ENCODE peak calls at places on chromosomes 4 and X, in nine cellular contexts. One of them, this sample, is unnamed.

GRCh38 chr4:7967501-7968261 is 28.0 kb upstream of the AFAP1 start:
- DNase-seq in suprapubic skin: no peak
- DNase-seq in AG09319: no peak
- DNase-seq in SK-N-SH: no peak
- DNase-seq in left ventricle myocardium inferior: peak
- DNase-seq in NCI-H524: no peak
- DNase-seq in A172: peak
- DNase-seq in activated effector memory CD4-positive, alpha-beta T cell treated with Interleukin-2 at 50 U/mL for 16 hours: no peak
- DNase-seq in GM12865: no peak
- DNase-seq in this sample: no peak

GRCh38 chrX:1323315-1323714 is 13.3 kb upstream of the IL3RA start:
- DNase-seq in suprapubic skin: no peak
- DNase-seq in AG09319: no peak
- DNase-seq in SK-N-SH: peak
- DNase-seq in left ventricle myocardium inferior: peak
- DNase-seq in NCI-H524: peak
- DNase-seq in A172: peak
- DNase-seq in activated effector memory CD4-positive, alpha-beta T cell treated with Interleukin-2 at 50 U/mL for 16 hours: peak
- DNase-seq in GM12865: peak
- DNase-seq in this sample: no peak

GRCh38 chr4:55921093-55921492 is 27.7 kb upstream of the CEP135 start:
- DNase-seq in suprapubic skin: no peak
- DNase-seq in AG09319: no peak
- DNase-seq in SK-N-SH: no peak
- DNase-seq in left ventricle myocardium inferior: no peak
- DNase-seq in NCI-H524: no peak
- DNase-seq in A172: peak
- DNase-seq in activated effector memory CD4-positive, alpha-beta T cell treated with Interleukin-2 at 50 U/mL for 16 hours: no peak
- DNase-seq in GM12865: no peak
- DNase-seq in this sample: no peak

GRCh38 chr4:184097240-184097619 is 120.4 kb downstream of the ENPP6 start:
- DNase-seq in suprapubic skin: peak
- DNase-seq in AG09319: no peak
- DNase-seq in SK-N-SH: no peak
- DNase-seq in left ventricle myocardium inferior: peak
- DNase-seq in NCI-H524: peak
- DNase-seq in A172: no peak
- DNase-seq in activated effector memory CD4-positive, alpha-beta T cell treated with Interleukin-2 at 50 U/mL for 16 hours: no peak
- DNase-seq in GM12865: peak
- DNase-seq in this sample: no peak

GRCh38 chr4:82797048-82797590 is 1.5 kb downstream of the SCD5 start:
- DNase-seq in suprapubic skin: no peak
- DNase-seq in AG09319: no peak
- DNase-seq in SK-N-SH: peak
- DNase-seq in left ventricle myocardium inferior: no peak
- DNase-seq in NCI-H524: peak
- DNase-seq in A172: no peak
- DNase-seq in activated effector memory CD4-positive, alpha-beta T cell treated with Interleukin-2 at 50 U/mL for 16 hours: no peak
- DNase-seq in GM12865: no peak
- DNase-seq in this sample: no peak

GRCh38 chr4:163251204-163251603 is 81.2 kb downstream of the NPY1R start:
- DNase-seq in suprapubic skin: no peak
- DNase-seq in AG09319: no peak
- DNase-seq in SK-N-SH: peak
- DNase-seq in left ventricle myocardium inferior: no peak
- DNase-seq in NCI-H524: peak
- DNase-seq in A172: no peak
- DNase-seq in activated effector memory CD4-positive, alpha-beta T cell treated with Interleukin-2 at 50 U/mL for 16 hours: no peak
- DNase-seq in GM12865: peak
- DNase-seq in this sample: no peak

GRCh38 chr4:139841464-139842195 is 176.0 kb downstream of the MGST2 start:
- DNase-seq in suprapubic skin: no peak
- DNase-seq in AG09319: no peak
- DNase-seq in SK-N-SH: no peak
- DNase-seq in left ventricle myocardium inferior: no peak
- DNase-seq in NCI-H524: peak
- DNase-seq in A172: no peak
- DNase-seq in activated effector memory CD4-positive, alpha-beta T cell treated with Interleukin-2 at 50 U/mL for 16 hours: no peak
- DNase-seq in GM12865: no peak
- DNase-seq in this sample: no peak

GRCh38 chr4:82694106-82694505 is 104.5 kb downstream of the SCD5 start:
- DNase-seq in suprapubic skin: no peak
- DNase-seq in AG09319: no peak
- DNase-seq in SK-N-SH: no peak
- DNase-seq in left ventricle myocardium inferior: no peak
- DNase-seq in NCI-H524: no peak
- DNase-seq in A172: no peak
- DNase-seq in activated effector memory CD4-positive, alpha-beta T cell treated with Interleukin-2 at 50 U/mL for 16 hours: no peak
- DNase-seq in GM12865: no peak
- DNase-seq in this sample: no peak

GRCh38 chr4:48329193-48329592 is 12.1 kb upstream of the SLAIN2 start:
- DNase-seq in suprapubic skin: no peak
- DNase-seq in AG09319: no peak
- DNase-seq in SK-N-SH: no peak
- DNase-seq in left ventricle myocardium inferior: no peak
- DNase-seq in NCI-H524: no peak
- DNase-seq in A172: no peak
- DNase-seq in activated effector memory CD4-positive, alpha-beta T cell treated with Interleukin-2 at 50 U/mL for 16 hours: no peak
- DNase-seq in GM12865: no peak
- DNase-seq in this sample: no peak

GRCh38 chr4:185127021-185127925 is 15.8 kb upstream of the SLC25A4 start:
- DNase-seq in suprapubic skin: no peak
- DNase-seq in AG09319: no peak
- DNase-seq in SK-N-SH: peak
- DNase-seq in left ventricle myocardium inferior: peak
- DNase-seq in NCI-H524: peak
- DNase-seq in A172: no peak
- DNase-seq in activated effector memory CD4-positive, alpha-beta T cell treated with Interleukin-2 at 50 U/mL for 16 hours: no peak
- DNase-seq in GM12865: no peak
- DNase-seq in this sample: no peak

GRCh38 chrX:15985937-15986336 is 131.3 kb upstream of the AP1S2 start:
- DNase-seq in suprapubic skin: no peak
- DNase-seq in AG09319: no peak
- DNase-seq in SK-N-SH: no peak
- DNase-seq in left ventricle myocardium inferior: no peak
- DNase-seq in NCI-H524: no peak
- DNase-seq in A172: no peak
- DNase-seq in activated effector memory CD4-positive, alpha-beta T cell treated with Interleukin-2 at 50 U/mL for 16 hours: no peak
- DNase-seq in GM12865: peak
- DNase-seq in this sample: no peak

GRCh38 chr4:74671074-74671698 is 123.1 kb downstream of the BTC start:
- DNase-seq in suprapubic skin: no peak
- DNase-seq in AG09319: no peak
- DNase-seq in SK-N-SH: peak
- DNase-seq in left ventricle myocardium inferior: peak
- DNase-seq in NCI-H524: peak
- DNase-seq in A172: peak
- DNase-seq in activated effector memory CD4-positive, alpha-beta T cell treated with Interleukin-2 at 50 U/mL for 16 hours: no peak
- DNase-seq in GM12865: peak
- DNase-seq in this sample: no peak

GRCh38 chr4:18733956-18734872 is 712.7 kb upstream of the LCORL start:
- DNase-seq in suprapubic skin: no peak
- DNase-seq in AG09319: no peak
- DNase-seq in SK-N-SH: no peak
- DNase-seq in left ventricle myocardium inferior: peak
- DNase-seq in NCI-H524: no peak
- DNase-seq in A172: no peak
- DNase-seq in activated effector memory CD4-positive, alpha-beta T cell treated with Interleukin-2 at 50 U/mL for 16 hours: no peak
- DNase-seq in GM12865: no peak
- DNase-seq in this sample: no peak

GRCh38 chr4:46886711-46887110 is 22.3 kb downstream of the COX7B2 start:
- DNase-seq in suprapubic skin: no peak
- DNase-seq in AG09319: no peak
- DNase-seq in SK-N-SH: no peak
- DNase-seq in left ventricle myocardium inferior: no peak
- DNase-seq in NCI-H524: peak
- DNase-seq in A172: peak
- DNase-seq in activated effector memory CD4-positive, alpha-beta T cell treated with Interleukin-2 at 50 U/mL for 16 hours: no peak
- DNase-seq in GM12865: peak
- DNase-seq in this sample: no peak

GRCh38 chr4:4334798-4335520 is 44.9 kb downstream of the ZBTB49 start:
- DNase-seq in suprapubic skin: no peak
- DNase-seq in AG09319: no peak
- DNase-seq in SK-N-SH: peak
- DNase-seq in left ventricle myocardium inferior: peak
- DNase-seq in NCI-H524: peak
- DNase-seq in A172: peak
- DNase-seq in activated effector memory CD4-positive, alpha-beta T cell treated with Interleukin-2 at 50 U/mL for 16 hours: peak
- DNase-seq in GM12865: peak
- DNase-seq in this sample: no peak

GRCh38 chr4:6324999-6325790 is 55.5 kb downstream of the WFS1 start:
- DNase-seq in suprapubic skin: peak
- DNase-seq in AG09319: no peak
- DNase-seq in SK-N-SH: no peak
- DNase-seq in left ventricle myocardium inferior: peak
- DNase-seq in NCI-H524: no peak
- DNase-seq in A172: peak
- DNase-seq in activated effector memory CD4-positive, alpha-beta T cell treated with Interleukin-2 at 50 U/mL for 16 hours: no peak
- DNase-seq in GM12865: no peak
- DNase-seq in this sample: no peak

GRCh38 chrX:80334583-80334982 is 85.7 kb upstream of the TENT5D start:
- DNase-seq in suprapubic skin: no peak
- DNase-seq in AG09319: no peak
- DNase-seq in SK-N-SH: no peak
- DNase-seq in left ventricle myocardium inferior: no peak
- DNase-seq in NCI-H524: no peak
- DNase-seq in A172: no peak
- DNase-seq in activated effector memory CD4-positive, alpha-beta T cell treated with Interleukin-2 at 50 U/mL for 16 hours: no peak
- DNase-seq in GM12865: no peak
- DNase-seq in this sample: no peak